ENCODE peak calls at places on chromosome 13, in six cellular contexts. One of them, this sample, is unnamed.

GRCh38 chr13:46181799-46182490 is at the start of gene LCP1:
- DNase-seq in HCT116: no peak
- DNase-seq in heart right ventricle: no peak
- DNase-seq in right lobe of liver: no peak
- DNase-seq in cardiac muscle cell: no peak
- DNase-seq in uterus: no peak
- DNase-seq in this sample: no peak

GRCh38 chr13:99949657-99950413 is 21.7 kb downstream of the ZIC5 start:
- DNase-seq in cardiac muscle cell: no peak
- DNase-seq in HCT116: no peak
- DNase-seq in right lobe of liver: no peak
- DNase-seq in uterus: no peak
- DNase-seq in heart right ventricle: no peak
- DNase-seq in this sample: no peak

GRCh38 chr13:114144606-114145244 is 12.3 kb upstream of the RASA3 start:
- DNase-seq in HCT116: no peak
- DNase-seq in right lobe of liver: no peak
- DNase-seq in cardiac muscle cell: no peak
- DNase-seq in uterus: no peak
- DNase-seq in heart right ventricle: no peak
- DNase-seq in this sample: no peak

GRCh38 chr13:32823597-32823996 is 192.6 kb upstream of the KL start:
- DNase-seq in uterus: no peak
- DNase-seq in right lobe of liver: no peak
- DNase-seq in heart right ventricle: no peak
- DNase-seq in cardiac muscle cell: no peak
- DNase-seq in HCT116: no peak
- DNase-seq in this sample: no peak

GRCh38 chr13:36706755-36707154 is 32.9 kb downstream of the SERTM1 start:
- DNase-seq in right lobe of liver: no peak
- DNase-seq in uterus: no peak
- DNase-seq in HCT116: no peak
- DNase-seq in cardiac muscle cell: peak
- DNase-seq in heart right ventricle: no peak
- DNase-seq in this sample: no peak

GRCh38 chr13:82717249-82717648 is 1165.0 kb downstream of the SLITRK1 start:
- DNase-seq in HCT116: no peak
- DNase-seq in right lobe of liver: no peak
- DNase-seq in cardiac muscle cell: peak
- DNase-seq in heart right ventricle: no peak
- DNase-seq in uterus: no peak
- DNase-seq in this sample: no peak

GRCh38 chr13:111156421-111156820 is 41.3 kb downstream of the ARHGEF7 start:
- DNase-seq in right lobe of liver: no peak
- DNase-seq in HCT116: no peak
- DNase-seq in heart right ventricle: no peak
- DNase-seq in uterus: no peak
- DNase-seq in cardiac muscle cell: no peak
- DNase-seq in this sample: no peak

GRCh38 chr13:33639158-33639557 is 178.8 kb upstream of the RFC3 start:
- DNase-seq in uterus: peak
- DNase-seq in heart right ventricle: no peak
- DNase-seq in HCT116: no peak
- DNase-seq in cardiac muscle cell: peak
- DNase-seq in right lobe of liver: no peak
- DNase-seq in this sample: peak

GRCh38 chr13:65966991-65967451 is 1263.1 kb downstream of the PCDH9 start:
- DNase-seq in uterus: no peak
- DNase-seq in HCT116: peak
- DNase-seq in cardiac muscle cell: peak
- DNase-seq in heart right ventricle: no peak
- DNase-seq in right lobe of liver: no peak
- DNase-seq in this sample: no peak

GRCh38 chr13:39249971-39250370 is 211.7 kb downstream of the NHLRC3 start:
- DNase-seq in right lobe of liver: no peak
- DNase-seq in HCT116: no peak
- DNase-seq in heart right ventricle: no peak
- DNase-seq in cardiac muscle cell: no peak
- DNase-seq in uterus: no peak
- DNase-seq in this sample: no peak

GRCh38 chr13:100495455-100495854 is 93.1 kb downstream of the GGACT start:
- DNase-seq in right lobe of liver: no peak
- DNase-seq in uterus: no peak
- DNase-seq in cardiac muscle cell: no peak
- DNase-seq in HCT116: no peak
- DNase-seq in heart right ventricle: no peak
- DNase-seq in this sample: no peak

GRCh38 chr13:41064493-41064892 is 3.2 kb downstream of the WBP4 start:
- DNase-seq in right lobe of liver: no peak
- DNase-seq in uterus: no peak
- DNase-seq in heart right ventricle: no peak
- DNase-seq in HCT116: no peak
- DNase-seq in cardiac muscle cell: peak
- DNase-seq in this sample: no peak

GRCh38 chr13:38308736-38309135 is 40.9 kb upstream of the UFM1 start:
- DNase-seq in right lobe of liver: no peak
- DNase-seq in uterus: no peak
- DNase-seq in HCT116: no peak
- DNase-seq in cardiac muscle cell: peak
- DNase-seq in heart right ventricle: no peak
- DNase-seq in this sample: no peak

GRCh38 chr13:23378009-23378632 is 55.4 kb downstream of the SACS start:
- DNase-seq in heart right ventricle: no peak
- DNase-seq in uterus: peak
- DNase-seq in HCT116: no peak
- DNase-seq in right lobe of liver: no peak
- DNase-seq in cardiac muscle cell: peak
- DNase-seq in this sample: no peak

GRCh38 chr13:62643007-62643483 is 1227.4 kb upstream of the PCDH20 start:
- DNase-seq in right lobe of liver: no peak
- DNase-seq in uterus: no peak
- DNase-seq in cardiac muscle cell: no peak
- DNase-seq in heart right ventricle: no peak
- DNase-seq in HCT116: peak
- DNase-seq in this sample: no peak

GRCh38 chr13:94073006-94073744 is 406.3 kb downstream of the DCT start:
- DNase-seq in HCT116: no peak
- DNase-seq in cardiac muscle cell: peak
- DNase-seq in uterus: no peak
- DNase-seq in heart right ventricle: no peak
- DNase-seq in right lobe of liver: no peak
- DNase-seq in this sample: no peak

GRCh38 chr13:37192986-37193385 is 87.5 kb upstream of the CSNK1A1L start:
- DNase-seq in right lobe of liver: no peak
- DNase-seq in heart right ventricle: no peak
- DNase-seq in HCT116: no peak
- DNase-seq in uterus: no peak
- DNase-seq in cardiac muscle cell: peak
- DNase-seq in this sample: no peak

GRCh38 chr13:63481334-63481733 is 2065.7 kb upstream of the PCDH20 start:
- DNase-seq in heart right ventricle: no peak
- DNase-seq in uterus: no peak
- DNase-seq in right lobe of liver: no peak
- DNase-seq in cardiac muscle cell: peak
- DNase-seq in HCT116: no peak
- DNase-seq in this sample: no peak

GRCh38 chr13:33761744-33762143 is 56.2 kb upstream of the RFC3 start:
- DNase-seq in cardiac muscle cell: peak
- DNase-seq in right lobe of liver: no peak
- DNase-seq in uterus: no peak
- DNase-seq in HCT116: peak
- DNase-seq in heart right ventricle: no peak
- DNase-seq in this sample: no peak

GRCh38 chr13:38763446-38764381 is 76.8 kb downstream of the FREM2 start:
- DNase-seq in cardiac muscle cell: peak
- DNase-seq in HCT116: no peak
- DNase-seq in right lobe of liver: peak
- DNase-seq in uterus: no peak
- DNase-seq in heart right ventricle: no peak
- DNase-seq in this sample: no peak

GRCh38 chr13:111152836-111153235 is 37.7 kb downstream of the ARHGEF7 start:
- DNase-seq in cardiac muscle cell: no peak
- DNase-seq in uterus: no peak
- DNase-seq in HCT116: peak
- DNase-seq in heart right ventricle: no peak
- DNase-seq in right lobe of liver: no peak
- DNase-seq in this sample: no peak

GRCh38 chr13:46182491-46182877 is 507 bp upstream of the LCP1 start:
- DNase-seq in heart right ventricle: no peak
- DNase-seq in uterus: no peak
- DNase-seq in HCT116: no peak
- DNase-seq in cardiac muscle cell: no peak
- DNase-seq in right lobe of liver: no peak
- DNase-seq in this sample: no peak

GRCh38 chr13:28704282-28704681 is 14.5 kb downstream of the SLC46A3 start:
- DNase-seq in HCT116: no peak
- DNase-seq in right lobe of liver: no peak
- DNase-seq in cardiac muscle cell: no peak
- DNase-seq in uterus: no peak
- DNase-seq in heart right ventricle: no peak
- DNase-seq in this sample: no peak

DNA sequence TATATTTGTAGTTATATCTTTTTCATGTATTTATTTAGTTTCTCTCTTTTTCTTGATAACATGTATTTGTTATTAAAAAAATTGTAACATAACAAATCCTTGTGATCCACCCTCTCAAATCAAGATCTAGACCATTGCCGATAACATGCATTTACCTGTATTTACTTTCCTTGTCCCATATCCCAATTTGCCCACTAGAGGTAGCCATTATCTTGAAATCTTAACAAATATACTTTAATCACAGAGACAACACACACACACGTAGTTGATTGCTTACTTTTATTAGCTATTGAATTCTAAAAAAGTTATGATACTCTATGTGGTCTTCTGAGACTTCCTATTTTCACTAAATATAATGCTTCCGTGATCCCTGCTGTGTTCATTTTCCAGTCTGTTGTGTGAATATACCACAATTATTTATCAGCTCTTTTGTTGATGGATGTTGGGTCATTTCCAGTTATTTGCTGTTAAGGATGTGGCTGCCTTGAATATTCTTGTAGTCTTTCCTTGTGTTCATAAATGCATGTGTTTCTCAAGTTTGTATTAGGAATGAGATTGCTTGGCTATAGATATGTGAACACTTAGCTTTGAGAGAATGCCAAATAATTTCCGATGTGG is 31.3 kb upstream of the ZMYM2 start:
- DNase-seq in heart right ventricle: no peak
- DNase-seq in HCT116: peak
- DNase-seq in cardiac muscle cell: peak
- DNase-seq in uterus: no peak
- DNase-seq in right lobe of liver: no peak
- DNase-seq in this sample: no peak
- TF ChIP-seq CTCF in heart right ventricle: peak
- TF ChIP-seq CTCF in HCT116: peak
- TF ChIP-seq CTCF in cardiac muscle cell: peak
- TF ChIP-seq CTCF in uterus: peak
- TF ChIP-seq CTCF in right lobe of liver: peak
- TF ChIP-seq CTCF in this sample: peak

DNA sequence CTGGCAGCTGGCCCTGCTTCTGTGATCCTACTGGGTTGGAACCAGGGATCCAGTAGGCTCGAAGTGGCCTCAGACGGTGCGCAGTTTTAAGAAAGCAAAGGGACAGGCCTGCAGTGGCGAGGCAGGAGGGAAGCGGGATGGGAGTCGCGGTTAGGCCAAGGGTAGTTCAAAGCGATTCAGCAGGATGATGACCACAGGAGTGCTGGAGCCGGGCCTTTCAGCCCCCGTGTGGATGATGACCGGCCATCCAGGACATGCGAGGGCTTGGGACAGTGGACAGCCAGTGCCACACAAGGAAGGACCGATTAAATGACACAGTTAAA is 853 bp downstream of the RNASEH2B start:
- DNase-seq in cardiac muscle cell: peak
- DNase-seq in right lobe of liver: peak
- DNase-seq in HCT116: peak
- DNase-seq in uterus: peak
- DNase-seq in heart right ventricle: no peak
- DNase-seq in this sample: no peak
- TF ChIP-seq CTCF in cardiac muscle cell: no peak
- TF ChIP-seq CTCF in right lobe of liver: no peak
- TF ChIP-seq CTCF in HCT116: no peak
- TF ChIP-seq CTCF in uterus: no peak
- TF ChIP-seq CTCF in heart right ventricle: no peak
- TF ChIP-seq CTCF in this sample: no peak

GRCh38 chr13:31234729-31235128 is 35.0 kb downstream of the B3GLCT start:
- DNase-seq in HCT116: no peak
- DNase-seq in heart right ventricle: no peak
- DNase-seq in uterus: no peak
- DNase-seq in cardiac muscle cell: peak
- DNase-seq in right lobe of liver: no peak
- DNase-seq in this sample: no peak
- TF ChIP-seq CTCF in HCT116: peak
- TF ChIP-seq CTCF in heart right ventricle: no peak
- TF ChIP-seq CTCF in uterus: peak
- TF ChIP-seq CTCF in cardiac muscle cell: peak
- TF ChIP-seq CTCF in right lobe of liver: no peak
- TF ChIP-seq CTCF in this sample: no peak

GRCh38 chr13:83794627-83795026 is 87.6 kb downstream of the SLITRK1 start:
- DNase-seq in heart right ventricle: no peak
- DNase-seq in uterus: no peak
- DNase-seq in HCT116: no peak
- DNase-seq in right lobe of liver: no peak
- DNase-seq in cardiac muscle cell: no peak
- DNase-seq in this sample: no peak
- TF ChIP-seq CTCF in heart right ventricle: no peak
- TF ChIP-seq CTCF in uterus: no peak
- TF ChIP-seq CTCF in HCT116: no peak
- TF ChIP-seq CTCF in right lobe of liver: no peak
- TF ChIP-seq CTCF in cardiac muscle cell: no peak
- TF ChIP-seq CTCF in this sample: no peak

GRCh38 chr13:109788372-109789195 is 2.2 kb upstream of the IRS2 start:
- DNase-seq in cardiac muscle cell: no peak
- DNase-seq in heart right ventricle: no peak
- DNase-seq in HCT116: no peak
- DNase-seq in right lobe of liver: no peak
- DNase-seq in uterus: no peak
- DNase-seq in this sample: no peak

GRCh38 chr13:109789262-109789661 is 2.9 kb upstream of the IRS2 start:
- DNase-seq in uterus: no peak
- DNase-seq in heart right ventricle: no peak
- DNase-seq in cardiac muscle cell: no peak
- DNase-seq in right lobe of liver: peak
- DNase-seq in HCT116: no peak
- DNase-seq in this sample: no peak

GRCh38 chr13:109792416-109793090 is 6.2 kb upstream of the IRS2 start:
- DNase-seq in cardiac muscle cell: no peak
- DNase-seq in uterus: no peak
- DNase-seq in HCT116: no peak
- DNase-seq in heart right ventricle: no peak
- DNase-seq in right lobe of liver: no peak
- DNase-seq in this sample: no peak

GRCh38 chr13:109790071-109790470 is 3.7 kb upstream of the IRS2 start:
- DNase-seq in right lobe of liver: no peak
- DNase-seq in uterus: no peak
- DNase-seq in heart right ventricle: no peak
- DNase-seq in cardiac muscle cell: peak
- DNase-seq in HCT116: no peak
- DNase-seq in this sample: no peak

GRCh38 chr13:109790951-109791605 is 4.7 kb upstream of the IRS2 start:
- DNase-seq in heart right ventricle: no peak
- DNase-seq in cardiac muscle cell: peak
- DNase-seq in right lobe of liver: peak
- DNase-seq in HCT116: no peak
- DNase-seq in uterus: no peak
- DNase-seq in this sample: no peak
- TF ChIP-seq CTCF in heart right ventricle: peak
- TF ChIP-seq CTCF in cardiac muscle cell: peak
- TF ChIP-seq CTCF in right lobe of liver: peak
- TF ChIP-seq CTCF in HCT116: peak
- TF ChIP-seq CTCF in uterus: peak
- TF ChIP-seq CTCF in this sample: no peak